ENCODE peak calls at places on chromosomes 1 and 21, in seven cellular contexts. T is GM12878, J is H1, Y is transverse colon, V is upper lobe of left lung, L is K562, E is sigmoid colon. Q is an unnamed sample. For H3K36me3, the result is how much of the 10 kb centered on the place peaks cover.

GRCh38 chr1:47438321-47439150 is 692 bp downstream of the FOXD2 start:
- DNase-seq in T (no peak), J (no peak), Y (peak), V (no peak), L (no peak), E (no peak), Q (no peak)

GRCh38 chr21:18832950-18833349 is 429.4 kb upstream of the TMPRSS15 start:
- DNase-seq in T (no peak), J (no peak), Y (no peak), V (no peak), L (no peak), E (no peak), Q (no peak)

GRCh38 chr21:16842716-16843115 is 670.1 kb upstream of the CXADR start:
- DNase-seq in T (no peak), J (no peak), Y (no peak), V (no peak), L (no peak), E (no peak), Q (no peak)

GRCh38 chr1:36816348-36816747 is 218.0 kb downstream of the GRIK3 start:
- DNase-seq in T (no peak), J (no peak), Y (no peak), V (no peak), L (no peak), E (no peak), Q (no peak)

GRCh38 chr1:233613252-233614172 is at the start of gene KCNK1:
- DNase-seq in T (no peak), J (peak), Y (peak), V (peak), L (peak), E (peak), Q (no peak)

GRCh38 chr1:183227963-183228649 is 42.0 kb downstream of the LAMC2 start:
- DNase-seq in T (no peak), J (peak), Y (peak), V (no peak), L (peak), E (no peak), Q (no peak)

GRCh38 chr21:31772674-31773555 is 41.0 kb upstream of the SCAF4 start:
- DNase-seq in T (peak), J (no peak), Y (no peak), V (no peak), L (no peak), E (no peak), Q (no peak)

GRCh38 chr1:149936992-149937705 is 470 bp upstream of the MTMR11 start:
- DNase-seq in T (no peak), J (no peak), Y (peak), V (peak), L (no peak), E (no peak), Q (no peak)

GRCh38 chr1:91830242-91831131 is 55.5 kb downstream of the TGFBR3 start:
- DNase-seq in T (no peak), J (no peak), Y (peak), V (peak), L (no peak), E (peak), Q (peak)

GRCh38 chr21:31744162-31744800 is 12.4 kb upstream of the SCAF4 start:
- DNase-seq in T (no peak), J (no peak), Y (no peak), V (no peak), L (no peak), E (no peak), Q (no peak)

GRCh38 chr1:246067432-246068021 is 439.6 kb downstream of the SMYD3 start:
- DNase-seq in T (no peak), J (no peak), Y (no peak), V (no peak), L (no peak), E (no peak), Q (no peak)

DNA sequence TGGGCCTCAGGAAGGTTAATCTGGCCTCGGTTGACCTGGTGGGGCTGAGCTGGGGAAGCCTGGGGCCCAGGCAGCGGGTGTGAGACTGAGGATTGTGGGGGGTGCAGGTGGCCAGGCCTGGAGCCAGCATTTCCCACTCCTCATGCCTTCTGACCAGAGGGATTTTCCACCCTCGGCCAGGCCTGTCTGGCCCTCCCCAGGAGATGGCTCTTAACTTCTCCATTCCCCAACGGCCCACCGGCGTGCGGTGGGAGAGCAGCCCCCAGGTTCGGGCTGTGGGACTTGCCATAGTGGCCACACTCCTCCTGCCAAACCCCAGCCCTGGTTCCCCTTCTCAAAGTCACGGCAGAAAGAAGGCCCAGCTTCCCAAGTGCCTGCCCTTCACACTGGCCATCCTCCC is 126.5 kb upstream of the RUNX3 start:
- DNase-seq in T (no peak), J (no peak), Y (no peak), V (no peak), L (no peak), E (no peak), Q (no peak)
- H3K36me3 ChIP-seq in T (under half), J (under half), Y (under half), V (under half), L (under half), E (under half), Q (under half)

DNA sequence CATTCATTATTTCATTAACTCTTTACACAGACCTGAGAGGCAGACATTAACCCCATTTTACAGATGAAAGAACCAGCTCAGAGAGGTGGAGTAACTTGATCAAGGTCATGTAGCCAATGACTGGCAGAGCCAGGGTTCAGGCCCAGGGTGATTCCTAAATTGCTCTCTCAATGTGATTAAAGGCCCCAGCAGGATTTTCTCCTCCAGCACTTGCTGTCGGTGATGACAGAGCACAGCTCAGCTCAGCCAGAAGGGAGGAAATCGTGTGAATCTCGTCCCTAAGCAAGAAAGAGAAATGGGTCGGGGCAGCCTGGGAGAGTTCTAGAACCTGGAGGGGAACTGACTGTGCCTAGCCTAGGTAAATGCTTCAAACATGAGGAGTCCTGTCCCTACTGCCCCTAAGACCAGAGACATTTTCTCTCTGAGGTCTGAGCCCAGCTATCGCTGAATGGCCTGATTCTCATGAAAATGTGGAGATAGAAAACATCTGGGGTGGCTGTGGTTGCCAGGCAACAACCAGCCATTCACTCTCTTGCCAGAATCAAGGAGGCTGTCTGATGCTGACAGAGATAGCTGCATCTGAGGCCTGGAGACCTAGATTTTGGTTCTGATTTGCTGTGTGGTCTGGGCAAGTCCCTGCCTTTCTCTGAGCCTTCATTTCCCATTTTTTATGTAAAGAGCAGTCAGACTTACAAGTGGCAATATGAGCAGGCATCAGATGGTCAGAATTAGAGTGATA is 19.6 kb upstream of the RNF19B start:
- DNase-seq in T (peak), J (no peak), Y (no peak), V (no peak), L (no peak), E (no peak), Q (no peak)
- TF ChIP-seq EP300 in T (no peak), J (no peak), Y (no peak), V (no peak), L (no peak), E (no peak), Q (no peak)

DNA sequence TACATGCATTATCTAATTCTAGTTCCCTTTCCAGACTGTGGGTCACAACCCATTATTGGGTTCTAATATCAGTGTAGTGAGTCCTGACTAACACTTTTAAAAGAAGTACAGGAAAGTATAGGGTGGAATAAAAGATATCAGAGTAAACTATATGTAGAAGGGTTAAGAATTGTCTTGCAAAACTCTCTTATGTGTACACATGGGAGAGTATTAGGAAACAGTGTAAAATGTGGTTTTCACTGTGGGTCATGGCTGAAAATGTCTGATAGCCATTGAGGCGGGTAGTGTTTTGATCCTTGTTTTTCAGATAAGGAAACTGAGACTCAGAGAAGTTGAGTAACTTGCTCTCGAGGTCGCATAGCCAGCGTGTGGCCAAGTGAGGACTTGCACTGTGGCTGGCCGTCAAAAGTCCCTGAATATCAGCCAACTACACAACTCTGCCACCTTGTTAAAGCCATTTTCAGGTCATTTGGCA is 18.5 kb upstream of the MTARC1 start:
- DNase-seq in T (no peak), J (no peak), Y (no peak), V (peak), L (no peak), E (no peak), Q (no peak)
- TF ChIP-seq POLR2AphosphoS5 in T (no peak), J (no peak), Y (no peak), V (no peak), L (no peak), E (no peak), Q (no peak)

GRCh38 chr1:16031551-16031950 is 9.7 kb downstream of the CLCNKA start:
- DNase-seq in T (no peak), J (no peak), Y (no peak), V (no peak), L (no peak), E (no peak), Q (no peak)
- H3K36me3 ChIP-seq in T (under half), J (under half), Y (under half), V (under half), L (under half), E (under half), Q (under half)